ENCODE peak calls at places on chromosome X, in six cellular contexts. One of them, this sample, is unnamed.
A peak's percentile ranks its signal among the peaks of the same experiment; 100 is the strongest.

GRCh38 chrX:80812176-80812575 is 2.5 kb upstream of the BRWD3 start:
- DNase-seq in fibroblast of mammary gland: no peak
- DNase-seq in fibroblast of lung: peak; percentile 26
- DNase-seq in AG09309: no peak
- DNase-seq in effector memory CD4-positive, alpha-beta T cell: no peak
- DNase-seq in GM12865: peak; percentile 66
- DNase-seq in this sample: no peak

GRCh38 chrX:149456476-149457245 is 48.4 kb downstream of the IDS start:
- DNase-seq in AG09309: no peak
- DNase-seq in effector memory CD4-positive, alpha-beta T cell: no peak
- DNase-seq in fibroblast of mammary gland: no peak
- DNase-seq in GM12865: no peak
- DNase-seq in fibroblast of lung: no peak
- DNase-seq in this sample: no peak

GRCh38 chrX:111444881-111445280 is 32.9 kb upstream of the DCX start:
- DNase-seq in fibroblast of mammary gland: no peak
- DNase-seq in GM12865: no peak
- DNase-seq in AG09309: no peak
- DNase-seq in fibroblast of lung: no peak
- DNase-seq in effector memory CD4-positive, alpha-beta T cell: no peak
- DNase-seq in this sample: peak; percentile 13

GRCh38 chrX:150229030-150229429 is 134.1 kb upstream of the MAMLD1 start:
- DNase-seq in fibroblast of mammary gland: no peak
- DNase-seq in effector memory CD4-positive, alpha-beta T cell: no peak
- DNase-seq in fibroblast of lung: no peak
- DNase-seq in GM12865: no peak
- DNase-seq in AG09309: no peak
- DNase-seq in this sample: no peak

GRCh38 chrX:34491126-34491525 is 166.0 kb downstream of the TMEM47 start:
- DNase-seq in GM12865: no peak
- DNase-seq in AG09309: no peak
- DNase-seq in fibroblast of lung: no peak
- DNase-seq in fibroblast of mammary gland: no peak
- DNase-seq in effector memory CD4-positive, alpha-beta T cell: no peak
- DNase-seq in this sample: no peak

GRCh38 chrX:17563515-17563914 is 173.8 kb upstream of the SCML1 start:
- DNase-seq in AG09309: no peak
- DNase-seq in fibroblast of mammary gland: peak; percentile 44
- DNase-seq in effector memory CD4-positive, alpha-beta T cell: no peak
- DNase-seq in GM12865: no peak
- DNase-seq in fibroblast of lung: no peak
- DNase-seq in this sample: no peak

GRCh38 chrX:78595901-78596502 is 63.1 kb downstream of the RTL3 start:
- DNase-seq in AG09309: no peak
- DNase-seq in fibroblast of mammary gland: peak; percentile 52
- DNase-seq in effector memory CD4-positive, alpha-beta T cell: no peak
- DNase-seq in GM12865: peak; percentile 35
- DNase-seq in fibroblast of lung: peak; percentile 2
- DNase-seq in this sample: no peak

GRCh38 chrX:122572461-122572860 is 611.6 kb upstream of the GRIA3 start:
- DNase-seq in fibroblast of lung: peak; percentile 16
- DNase-seq in GM12865: no peak
- DNase-seq in AG09309: peak; percentile 21
- DNase-seq in effector memory CD4-positive, alpha-beta T cell: no peak
- DNase-seq in fibroblast of mammary gland: peak; percentile 53
- DNase-seq in this sample: no peak

GRCh38 chrX:2536974-2537373 is 36.2 kb upstream of the DHRSX start:
- DNase-seq in GM12865: no peak
- DNase-seq in fibroblast of lung: no peak
- DNase-seq in AG09309: no peak
- DNase-seq in effector memory CD4-positive, alpha-beta T cell: no peak
- DNase-seq in fibroblast of mammary gland: no peak
- DNase-seq in this sample: no peak

GRCh38 chrX:123083924-123084323 is 100.2 kb upstream of the GRIA3 start:
- DNase-seq in fibroblast of mammary gland: peak; percentile 90
- DNase-seq in AG09309: peak; percentile 13
- DNase-seq in GM12865: no peak
- DNase-seq in effector memory CD4-positive, alpha-beta T cell: no peak
- DNase-seq in fibroblast of lung: no peak
- DNase-seq in this sample: no peak

GRCh38 chrX:100409316-100410082 is 574 bp downstream of the PCDH19 start:
- DNase-seq in effector memory CD4-positive, alpha-beta T cell: no peak
- DNase-seq in GM12865: no peak
- DNase-seq in fibroblast of mammary gland: peak; percentile 8
- DNase-seq in AG09309: no peak
- DNase-seq in fibroblast of lung: no peak
- DNase-seq in this sample: no peak

GRCh38 chrX:151999813-152000212 is 25.3 kb upstream of the GABRE start:
- DNase-seq in AG09309: no peak
- DNase-seq in fibroblast of mammary gland: no peak
- DNase-seq in effector memory CD4-positive, alpha-beta T cell: no peak
- DNase-seq in GM12865: no peak
- DNase-seq in fibroblast of lung: no peak
- DNase-seq in this sample: no peak

GRCh38 chrX:106955004-106955772 is 35.0 kb downstream of the CLDN2 start:
- DNase-seq in fibroblast of mammary gland: peak; percentile 47
- DNase-seq in effector memory CD4-positive, alpha-beta T cell: no peak
- DNase-seq in fibroblast of lung: peak; percentile 4
- DNase-seq in GM12865: no peak
- DNase-seq in AG09309: no peak
- DNase-seq in this sample: no peak

GRCh38 chrX:8341814-8342590 is 122.6 kb upstream of the VCX3B start:
- DNase-seq in fibroblast of lung: no peak
- DNase-seq in AG09309: no peak
- DNase-seq in effector memory CD4-positive, alpha-beta T cell: no peak
- DNase-seq in GM12865: no peak
- DNase-seq in fibroblast of mammary gland: peak; percentile 72
- DNase-seq in this sample: peak; percentile 23

GRCh38 chrX:70001269-70001668 is 48.5 kb downstream of the AWAT2 start:
- DNase-seq in AG09309: no peak
- DNase-seq in fibroblast of mammary gland: peak; percentile 7
- DNase-seq in fibroblast of lung: no peak
- DNase-seq in GM12865: no peak
- DNase-seq in effector memory CD4-positive, alpha-beta T cell: no peak
- DNase-seq in this sample: no peak

GRCh38 chrX:40142417-40142816 is 44.7 kb upstream of the BCOR start:
- DNase-seq in fibroblast of mammary gland: no peak
- DNase-seq in effector memory CD4-positive, alpha-beta T cell: no peak
- DNase-seq in fibroblast of lung: no peak
- DNase-seq in AG09309: no peak
- DNase-seq in GM12865: no peak
- DNase-seq in this sample: no peak

GRCh38 chrX:77347572-77347971 is 99.6 kb upstream of the FGF16 start:
- DNase-seq in fibroblast of lung: no peak
- DNase-seq in fibroblast of mammary gland: no peak
- DNase-seq in AG09309: no peak
- DNase-seq in effector memory CD4-positive, alpha-beta T cell: no peak
- DNase-seq in GM12865: no peak
- DNase-seq in this sample: no peak

GRCh38 chrX:68846536-68846935 is 17.7 kb downstream of the EFNB1 start:
- DNase-seq in AG09309: no peak
- DNase-seq in fibroblast of lung: no peak
- DNase-seq in GM12865: no peak
- DNase-seq in effector memory CD4-positive, alpha-beta T cell: no peak
- DNase-seq in fibroblast of mammary gland: no peak
- DNase-seq in this sample: no peak

GRCh38 chrX:40504801-40505605 is 75.8 kb upstream of the ATP6AP2 start:
- DNase-seq in GM12865: peak; percentile 56
- DNase-seq in AG09309: peak; percentile 74
- DNase-seq in fibroblast of mammary gland: peak; percentile 50
- DNase-seq in fibroblast of lung: peak; percentile 46
- DNase-seq in effector memory CD4-positive, alpha-beta T cell: no peak
- DNase-seq in this sample: no peak

GRCh38 chrX:19121898-19122640 is at the start of gene ADGRG2:
- DNase-seq in fibroblast of lung: peak; percentile 24
- DNase-seq in effector memory CD4-positive, alpha-beta T cell: no peak
- DNase-seq in fibroblast of mammary gland: peak; percentile 22
- DNase-seq in AG09309: peak; percentile 2
- DNase-seq in GM12865: no peak
- DNase-seq in this sample: no peak

GRCh38 chrX:104104676-104105075 is 7.6 kb upstream of the ZCCHC18 start:
- DNase-seq in effector memory CD4-positive, alpha-beta T cell: no peak
- DNase-seq in fibroblast of mammary gland: no peak
- DNase-seq in GM12865: no peak
- DNase-seq in AG09309: no peak
- DNase-seq in fibroblast of lung: no peak
- DNase-seq in this sample: no peak

GRCh38 chrX:141176586-141177451 is at the start of gene LDOC1:
- DNase-seq in GM12865: no peak
- DNase-seq in fibroblast of lung: peak; percentile 74
- DNase-seq in effector memory CD4-positive, alpha-beta T cell: peak; percentile 66
- DNase-seq in AG09309: peak; percentile 3
- DNase-seq in fibroblast of mammary gland: peak; percentile 71
- DNase-seq in this sample: no peak
- H3K4me3 ChIP-seq in GM12865: no peak within 1 kb of the TSS
- H3K4me3 ChIP-seq in fibroblast of lung: peak within 1 kb of the TSS; percentile 72
- H3K4me3 ChIP-seq in effector memory CD4-positive, alpha-beta T cell: peak within 1 kb of the TSS; percentile 58
- H3K4me3 ChIP-seq in AG09309: peak within 1 kb of the TSS; percentile 50
- H3K4me3 ChIP-seq in fibroblast of mammary gland: peak within 1 kb of the TSS; percentile 60
- H3K4me3 ChIP-seq in this sample: peak within 1 kb of the TSS; percentile 68

DNA sequence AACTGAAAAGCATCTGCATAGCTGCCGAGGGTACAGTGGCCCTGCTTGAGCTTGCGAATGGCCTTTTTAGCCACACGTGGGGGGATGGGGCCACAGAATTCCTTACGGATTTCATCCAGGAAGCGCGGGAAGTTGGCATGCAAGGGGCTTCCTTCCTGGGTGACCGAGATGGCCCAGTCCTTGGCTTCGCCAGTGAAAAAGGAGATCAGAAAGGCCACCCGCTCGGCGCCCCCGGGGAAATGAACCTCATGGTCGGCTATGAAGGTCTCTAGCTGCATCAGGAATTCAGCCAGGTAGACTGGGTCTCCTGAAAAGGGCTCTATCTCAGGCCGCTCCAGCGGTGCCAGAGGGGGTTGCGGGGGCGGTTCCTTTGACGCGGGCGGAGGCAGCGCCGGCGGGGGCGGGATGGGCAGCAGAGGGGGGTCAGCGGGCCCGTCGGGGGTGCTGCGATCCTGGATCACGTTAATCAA is 918 bp downstream of the RTL5 start:
- DNase-seq in effector memory CD4-positive, alpha-beta T cell: no peak
- DNase-seq in fibroblast of mammary gland: no peak
- DNase-seq in AG09309: no peak
- DNase-seq in GM12865: no peak
- DNase-seq in fibroblast of lung: no peak
- DNase-seq in this sample: no peak
- H3K4me3 ChIP-seq in effector memory CD4-positive, alpha-beta T cell: no peak overlapping the region
- H3K4me3 ChIP-seq in fibroblast of mammary gland: peak overlapping the region; percentile 45
- H3K4me3 ChIP-seq in AG09309: peak overlapping the region; percentile 35
- H3K4me3 ChIP-seq in GM12865: no peak overlapping the region
- H3K4me3 ChIP-seq in fibroblast of lung: peak overlapping the region; percentile 59
- H3K4me3 ChIP-seq in this sample: peak overlapping the region; percentile 50

GRCh38 chrX:134624046-134624430 is 34.2 kb downstream of the PLAC1 start:
- DNase-seq in effector memory CD4-positive, alpha-beta T cell: no peak
- DNase-seq in GM12865: no peak
- DNase-seq in AG09309: no peak
- DNase-seq in fibroblast of mammary gland: no peak
- DNase-seq in fibroblast of lung: no peak
- DNase-seq in this sample: no peak
- H3K4me3 ChIP-seq in effector memory CD4-positive, alpha-beta T cell: no peak overlapping the region
- H3K4me3 ChIP-seq in GM12865: no peak overlapping the region
- H3K4me3 ChIP-seq in AG09309: no peak overlapping the region
- H3K4me3 ChIP-seq in fibroblast of mammary gland: no peak overlapping the region
- H3K4me3 ChIP-seq in fibroblast of lung: no peak overlapping the region
- H3K4me3 ChIP-seq in this sample: no peak overlapping the region

GRCh38 chrX:45757272-45757671 is 556.6 kb upstream of the DIPK2B start:
- DNase-seq in AG09309: no peak
- DNase-seq in fibroblast of mammary gland: no peak
- DNase-seq in effector memory CD4-positive, alpha-beta T cell: no peak
- DNase-seq in GM12865: no peak
- DNase-seq in fibroblast of lung: no peak
- DNase-seq in this sample: no peak

GRCh38 chrX:45760187-45760742 is 559.6 kb upstream of the DIPK2B start:
- DNase-seq in fibroblast of mammary gland: no peak
- DNase-seq in effector memory CD4-positive, alpha-beta T cell: no peak
- DNase-seq in fibroblast of lung: no peak
- DNase-seq in GM12865: no peak
- DNase-seq in AG09309: no peak
- DNase-seq in this sample: no peak

GRCh38 chrX:45756562-45756961 is 555.9 kb upstream of the DIPK2B start:
- DNase-seq in effector memory CD4-positive, alpha-beta T cell: peak; percentile 15
- DNase-seq in AG09309: no peak
- DNase-seq in fibroblast of lung: no peak
- DNase-seq in fibroblast of mammary gland: no peak
- DNase-seq in GM12865: no peak
- DNase-seq in this sample: no peak

GRCh38 chrX:45758319-45758718 is 557.6 kb upstream of the DIPK2B start:
- DNase-seq in AG09309: peak; percentile 84
- DNase-seq in fibroblast of lung: peak; percentile 84
- DNase-seq in effector memory CD4-positive, alpha-beta T cell: peak; percentile 27
- DNase-seq in fibroblast of mammary gland: peak; percentile 91
- DNase-seq in GM12865: peak; percentile 79
- DNase-seq in this sample: no peak

GRCh38 chrX:45758738-45759397 is 558.2 kb upstream of the DIPK2B start:
- DNase-seq in fibroblast of lung: no peak
- DNase-seq in GM12865: peak; percentile 78
- DNase-seq in effector memory CD4-positive, alpha-beta T cell: no peak
- DNase-seq in fibroblast of mammary gland: peak; percentile 66
- DNase-seq in AG09309: no peak
- DNase-seq in this sample: no peak
- H3K4me3 ChIP-seq in fibroblast of lung: peak overlapping the region; percentile 25
- H3K4me3 ChIP-seq in GM12865: no peak overlapping the region
- H3K4me3 ChIP-seq in effector memory CD4-positive, alpha-beta T cell: peak overlapping the region; percentile 13
- H3K4me3 ChIP-seq in fibroblast of mammary gland: no peak overlapping the region
- H3K4me3 ChIP-seq in AG09309: no peak overlapping the region
- H3K4me3 ChIP-seq in this sample: no peak overlapping the region

GRCh38 chrX:15594371-15594770 is 6.4 kb downstream of the ACE2 start:
- DNase-seq in effector memory CD4-positive, alpha-beta T cell: no peak
- DNase-seq in AG09309: no peak
- DNase-seq in fibroblast of lung: no peak
- DNase-seq in fibroblast of mammary gland: no peak
- DNase-seq in GM12865: no peak
- DNase-seq in this sample: no peak

GRCh38 chrX:15601932-15602331 is 1.2 kb upstream of the ACE2 start:
- DNase-seq in GM12865: no peak
- DNase-seq in fibroblast of mammary gland: no peak
- DNase-seq in AG09309: no peak
- DNase-seq in fibroblast of lung: no peak
- DNase-seq in effector memory CD4-positive, alpha-beta T cell: no peak
- DNase-seq in this sample: no peak

GRCh38 chrX:15600071-15600470 is 689 bp downstream of the ACE2 start:
- DNase-seq in fibroblast of mammary gland: no peak
- DNase-seq in GM12865: no peak
- DNase-seq in AG09309: no peak
- DNase-seq in fibroblast of lung: no peak
- DNase-seq in effector memory CD4-positive, alpha-beta T cell: no peak
- DNase-seq in this sample: no peak

GRCh38 chrX:15600745-15601144 is at the start of gene ACE2:
- DNase-seq in fibroblast of mammary gland: no peak
- DNase-seq in GM12865: no peak
- DNase-seq in effector memory CD4-positive, alpha-beta T cell: no peak
- DNase-seq in fibroblast of lung: no peak
- DNase-seq in AG09309: no peak
- DNase-seq in this sample: no peak

DNA sequence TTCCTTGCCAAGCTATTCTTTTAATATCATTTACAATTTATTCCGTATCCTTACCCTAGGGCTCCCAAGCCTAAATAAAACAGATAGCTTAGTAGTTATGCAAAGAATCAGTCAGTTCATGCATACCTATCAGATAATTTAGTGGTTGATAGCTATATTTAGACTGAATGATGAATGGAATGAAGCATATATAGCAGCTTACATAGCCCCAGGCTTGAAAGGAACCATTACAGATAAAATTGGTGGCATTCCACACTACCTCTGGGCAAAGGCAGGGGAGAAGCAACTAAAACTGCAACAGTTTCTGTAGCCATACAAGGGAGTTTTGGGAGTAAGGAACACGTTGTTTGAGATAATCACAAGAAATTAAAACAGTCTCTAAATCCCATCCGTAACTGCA is 2.7 kb downstream of the ACE2 start:
- DNase-seq in fibroblast of lung: no peak
- DNase-seq in effector memory CD4-positive, alpha-beta T cell: no peak
- DNase-seq in AG09309: no peak
- DNase-seq in GM12865: no peak
- DNase-seq in fibroblast of mammary gland: no peak
- DNase-seq in this sample: no peak
- H3K4me3 ChIP-seq in fibroblast of lung: no peak overlapping the region
- H3K4me3 ChIP-seq in effector memory CD4-positive, alpha-beta T cell: no peak overlapping the region
- H3K4me3 ChIP-seq in AG09309: no peak overlapping the region
- H3K4me3 ChIP-seq in GM12865: no peak overlapping the region
- H3K4me3 ChIP-seq in fibroblast of mammary gland: no peak overlapping the region
- H3K4me3 ChIP-seq in this sample: no peak overlapping the region

This sample was measured in retinal pigment epithelial cell.